ENCODE peak calls at places on chromosomes 3 and 15, in seven cellular contexts. U, L, V, K, O, T and P are unnamed samples.

GRCh38 chr3:155232605-155233004 is 60.9 kb downstream of the STRIT1 start:
- DNase-seq in U (peak; percentile 54), L (peak; percentile 87), V (peak; percentile 57), K (no peak), O (no peak), T (no peak), P (peak; percentile 38)

GRCh38 chr3:42195879-42196330 is 70.1 kb downstream of the CCK start:
- DNase-seq in U (no peak), L (peak; percentile 41), V (no peak), K (no peak), O (no peak), T (no peak), P (no peak)

GRCh38 chr3:63967675-63968611 is 55.4 kb downstream of the PSMD6 start:
- DNase-seq in U (peak; percentile 5), L (peak; percentile 55), V (no peak), K (no peak), O (no peak), T (no peak), P (peak; percentile 75)

GRCh38 chr15:35349916-35350315 is 196.0 kb downstream of the DPH6 start:
- DNase-seq in U (peak; percentile 41), L (peak; percentile 55), V (no peak), K (no peak), O (no peak), T (no peak), P (no peak)

GRCh38 chr3:100629728-100630127 is 20.3 kb downstream of the ADGRG7 start:
- DNase-seq in U (no peak), L (no peak), V (no peak), K (no peak), O (no peak), T (no peak), P (no peak)

GRCh38 chr3:129621626-129622417 is 15.3 kb upstream of the PLXND1 start:
- DNase-seq in U (no peak), L (no peak), V (no peak), K (no peak), O (no peak), T (no peak), P (no peak)

GRCh38 chr15:85422607-85423006 is 42.2 kb downstream of the AKAP13 start:
- DNase-seq in U (no peak), L (no peak), V (no peak), K (no peak), O (no peak), T (no peak), P (no peak)

GRCh38 chr3:53193466-53194217 is 32.6 kb downstream of the PRKCD start:
- DNase-seq in U (no peak), L (peak; percentile 18), V (no peak), K (no peak), O (no peak), T (no peak), P (peak; percentile 46)

GRCh38 chr3:32451049-32451659 is 51.5 kb downstream of the CMTM6 start:
- DNase-seq in U (no peak), L (no peak), V (no peak), K (no peak), O (no peak), T (no peak), P (no peak)

GRCh38 chr15:100852630-100853029 is 27.0 kb upstream of the ALDH1A3 start:
- DNase-seq in U (no peak), L (no peak), V (no peak), K (no peak), O (no peak), T (no peak), P (no peak)

GRCh38 chr3:11373235-11373634 is 101.0 kb downstream of the ATG7 start:
- DNase-seq in U (no peak), L (no peak), V (no peak), K (no peak), O (no peak), T (no peak), P (no peak)

GRCh38 chr3:14305321-14305720 is 97.1 kb upstream of the SLC6A6 start:
- DNase-seq in U (no peak), L (no peak), V (no peak), K (no peak), O (no peak), T (no peak), P (no peak)

GRCh38 chr15:33067456-33067855 is 127.1 kb downstream of the FMN1 start:
- DNase-seq in U (peak; percentile 16), L (peak; percentile 94), V (peak; percentile 37), K (no peak), O (no peak), T (no peak), P (no peak)

GRCh38 chr3:135412475-135412874 is 553.1 kb upstream of the PPP2R3A start:
- DNase-seq in U (no peak), L (no peak), V (no peak), K (no peak), O (no peak), T (no peak), P (no peak)

GRCh38 chr15:42289166-42289565 is 15.9 kb upstream of the TMEM87A start:
- DNase-seq in U (no peak), L (no peak), V (no peak), K (no peak), O (no peak), T (no peak), P (no peak)

GRCh38 chr3:22353126-22353525 is 602.1 kb upstream of the ZNF385D start:
- DNase-seq in U (no peak), L (no peak), V (no peak), K (no peak), O (no peak), T (no peak), P (no peak)

GRCh38 chr3:71513081-71513480 is 70.4 kb downstream of the FOXP1 start:
- DNase-seq in U (no peak), L (no peak), V (no peak), K (no peak), O (no peak), T (no peak), P (no peak)

GRCh38 chr3:50587373-50587772 is 18.1 kb downstream of the HEMK1 start:
- DNase-seq in U (no peak), L (peak; percentile 27), V (no peak), K (no peak), O (no peak), T (no peak), P (no peak)

GRCh38 chr15:36468746-36469145 is 110.7 kb upstream of the CDIN1 start:
- DNase-seq in U (no peak), L (peak; percentile 92), V (no peak), K (no peak), O (no peak), T (no peak), P (peak; percentile 16)

GRCh38 chr3:66498718-66499611 is 1.9 kb downstream of the LRIG1 start:
- DNase-seq in U (no peak), L (no peak), V (no peak), K (no peak), O (no peak), T (no peak), P (no peak)

GRCh38 chr3:8458235-8458634 is 43.4 kb upstream of the LMCD1 start:
- DNase-seq in U (no peak), L (peak; percentile 96), V (no peak), K (no peak), O (no peak), T (no peak), P (no peak)